ENCODE peak calls at places on chromosome 18, in ten cellular contexts. O is HepG2, L is stomach, U is HCT116, H is GM23338, S is sigmoid colon, K is K562, G is H1, F is prostate gland, W is transverse colon. A is an unnamed sample.

GRCh38 chr18:12296457-12296856 is 11.6 kb upstream of the TUBB6 start:
- DNase-seq in L (no peak), K (no peak), H (no peak), O (no peak), S (peak; percentile 50), W (no peak), G (no peak), F (no peak), U (no peak), A (peak; percentile 34)

GRCh38 chr18:48941672-48942071 is 9.1 kb downstream of the SMAD7 start:
- DNase-seq in L (no peak), U (no peak), W (no peak), H (no peak), K (no peak), G (no peak), O (no peak), F (no peak), S (no peak), A (no peak)

GRCh38 chr18:8443505-8443904 is 165.7 kb upstream of the RAB12 start:
- DNase-seq in L (no peak), O (no peak), W (no peak), H (no peak), U (no peak), S (no peak), K (no peak), F (no peak), G (no peak), A (no peak)

GRCh38 chr18:11808001-11808855 is 43.0 kb upstream of the CHMP1B start:
- DNase-seq in F (no peak), O (peak; percentile 52), U (peak; percentile 52), L (no peak), W (no peak), K (no peak), G (no peak), S (no peak), H (peak; percentile 90), A (no peak)

GRCh38 chr18:36153203-36153602 is 23.5 kb downstream of the ELP2 start:
- DNase-seq in W (no peak), F (no peak), O (peak; percentile 23), U (no peak), L (no peak), G (no peak), K (no peak), H (no peak), S (no peak), A (no peak)

GRCh38 chr18:31498450-31499156 is 626 bp downstream of the DSG2 start:
- DNase-seq in H (peak; percentile 40), G (no peak), U (no peak), W (peak; percentile 52), L (no peak), K (peak; percentile 56), F (peak; percentile 33), O (no peak), S (no peak), A (peak; percentile 80)

GRCh38 chr18:31243740-31244512 is 74.0 kb upstream of the DSG1 start:
- DNase-seq in U (peak; percentile 33), F (no peak), G (no peak), H (no peak), K (no peak), L (no peak), W (no peak), O (peak; percentile 97), S (no peak), A (no peak)

GRCh38 chr18:77096936-77097886 is 35.4 kb downstream of the MBP start:
- DNase-seq in F (no peak), W (no peak), G (no peak), U (no peak), L (no peak), K (no peak), O (no peak), H (peak; percentile 87), S (no peak), A (no peak)

GRCh38 chr18:63368611-63369010 is 1.6 kb upstream of the KDSR start:
- DNase-seq in O (no peak), H (no peak), U (no peak), F (no peak), S (no peak), L (no peak), W (no peak), K (no peak), G (no peak), A (no peak)

GRCh38 chr18:63367241-63367953 is 391 bp upstream of the KDSR start:
- DNase-seq in H (peak; percentile 96), U (peak; percentile 94), W (peak; percentile 94), S (peak; percentile 98), K (peak; percentile 86), L (peak; percentile 94), O (peak; percentile 94), F (peak; percentile 95), G (peak; percentile 83), A (peak; percentile 96)

GRCh38 chr18:63366991-63367240 is at the start of gene KDSR:
- DNase-seq in K (no peak), G (no peak), W (no peak), U (no peak), H (no peak), S (no peak), L (no peak), F (no peak), O (no peak), A (no peak)

GRCh38 chr18:63365909-63366269 is 1.1 kb downstream of the KDSR start:
- DNase-seq in G (no peak), S (no peak), W (peak; percentile 24), U (no peak), H (peak; percentile 36), K (peak; percentile 11), L (no peak), F (peak; percentile 5), O (no peak), A (no peak)

DNA sequence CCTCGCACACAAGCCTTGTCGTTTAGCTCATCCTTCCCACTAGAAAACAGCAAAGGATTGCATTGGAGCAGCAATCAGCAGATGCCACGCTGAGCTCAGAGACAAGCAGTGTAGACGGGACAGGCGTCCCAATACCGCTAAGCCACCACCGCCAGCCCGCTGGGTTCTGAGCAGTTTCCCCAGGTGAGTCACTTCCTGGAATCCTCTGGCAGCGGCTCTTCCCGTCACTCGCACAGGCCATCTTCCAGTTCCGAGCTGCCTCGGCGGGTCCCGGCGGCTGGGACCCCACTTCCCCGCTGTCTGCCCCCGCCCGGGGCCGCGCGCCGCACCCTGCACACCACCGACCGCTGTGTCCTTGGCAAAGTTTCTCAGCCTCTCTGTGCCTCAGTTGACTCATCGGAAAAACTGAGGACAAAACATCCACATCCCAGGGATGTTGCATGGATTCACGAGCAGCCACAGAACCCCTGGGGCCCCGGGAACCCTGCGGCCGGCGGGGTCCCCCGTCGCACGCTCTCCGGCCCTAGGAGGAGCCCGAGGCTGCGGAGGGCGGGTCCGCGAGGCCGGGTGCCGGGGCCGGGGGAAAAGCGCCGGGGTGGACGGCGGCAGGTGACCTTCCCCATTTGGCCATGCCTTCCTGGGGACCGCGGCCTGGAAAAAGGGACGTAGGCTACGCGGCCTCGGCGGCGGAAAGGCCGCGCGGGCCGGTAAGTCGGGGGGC is 576 bp downstream of the KDSR start:
- DNase-seq in L (peak; percentile 67), H (peak; percentile 73), O (peak; percentile 64), S (peak; percentile 80), K (peak; percentile 47), W (peak; percentile 77), U (peak; percentile 32), G (peak; percentile 34), F (peak; percentile 70), A (peak; percentile 80)
- TF ChIP-seq POLR2AphosphoS5 in L (no peak), H (no peak), O (no peak), S (peak; percentile 22), K (no peak), W (peak; percentile 52), U (peak; percentile 54), G (no peak), F (peak; percentile 52), A (no peak)

GRCh38 chr18:67282796-67283195 is 233.7 kb downstream of the DSEL start:
- DNase-seq in O (no peak), H (peak; percentile 28), W (no peak), G (no peak), K (no peak), U (no peak), S (no peak), L (no peak), F (no peak), A (no peak)

GRCh38 chr18:67280843-67281242 is 235.7 kb downstream of the DSEL start:
- DNase-seq in L (no peak), K (no peak), F (no peak), G (no peak), S (no peak), H (no peak), U (no peak), W (no peak), O (no peak), A (no peak)

GRCh38 chr18:67278984-67279383 is 237.5 kb downstream of the DSEL start:
- DNase-seq in F (no peak), W (no peak), H (no peak), O (no peak), G (no peak), U (no peak), S (no peak), K (no peak), L (no peak), A (no peak)

GRCh38 chr18:67285583-67285982 is 230.9 kb downstream of the DSEL start:
- DNase-seq in U (no peak), S (no peak), F (no peak), W (no peak), O (no peak), K (no peak), G (no peak), L (no peak), H (no peak), A (no peak)

GRCh38 chr18:67281746-67282145 is 234.8 kb downstream of the DSEL start:
- DNase-seq in K (no peak), O (no peak), W (no peak), U (no peak), L (no peak), G (no peak), S (no peak), F (no peak), H (no peak), A (no peak)
- TF ChIP-seq CTCF in K (no peak), O (no peak), W (no peak), U (no peak), L (no peak), G (no peak), S (no peak), F (no peak), H (no peak), A (no peak)

DNA sequence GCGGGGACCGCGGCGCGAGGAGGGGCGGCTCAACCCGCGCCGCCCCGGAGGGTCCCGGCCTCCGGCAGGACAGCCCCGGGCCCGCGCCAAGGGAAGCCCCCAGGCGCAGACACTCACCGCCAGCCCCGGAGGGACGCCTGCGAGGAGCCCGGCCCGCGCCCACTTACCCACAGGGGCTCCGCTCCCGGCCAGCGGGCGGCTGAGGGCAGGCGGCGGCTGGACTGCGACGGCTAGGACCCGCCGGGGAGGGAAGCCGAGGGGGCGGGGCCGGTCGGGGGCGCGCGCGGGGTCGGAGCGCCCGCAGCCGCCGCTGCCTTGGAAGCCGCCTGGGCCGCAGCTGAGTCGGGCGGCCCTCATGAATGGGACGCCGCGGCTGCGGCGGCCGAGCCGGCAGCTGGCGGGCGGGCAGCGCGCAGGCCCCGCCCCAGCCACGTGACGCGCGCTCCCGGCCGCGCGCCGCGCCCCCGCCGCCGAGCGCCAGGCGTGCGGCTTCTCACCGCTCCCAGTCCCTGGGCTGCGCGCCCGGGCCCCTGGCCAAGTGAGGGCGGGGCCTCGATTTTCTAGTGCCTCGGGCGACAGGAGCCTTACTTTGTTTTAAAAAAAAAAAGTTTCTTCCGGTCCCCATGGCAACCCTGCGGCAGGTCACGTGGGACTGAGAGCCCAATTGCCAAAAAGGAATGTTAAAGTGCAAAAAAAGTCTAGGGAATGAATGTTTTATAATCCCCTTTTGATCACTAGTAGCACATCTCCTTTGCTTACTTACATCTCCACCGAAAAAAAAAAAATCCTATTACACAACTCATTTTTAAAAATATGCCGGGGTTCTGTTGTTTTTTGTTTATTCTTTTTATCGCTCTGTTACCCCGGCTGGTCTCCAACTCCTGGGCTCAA is at the start of gene LPIN2:
- DNase-seq in K (peak; percentile 97), F (peak; percentile 95), O (peak; percentile 95), H (peak; percentile 98), U (peak; percentile 87), S (peak; percentile 99), W (peak; percentile 100), G (peak; percentile 84), L (peak; percentile 100), A (peak; percentile 99)
- TF ChIP-seq POLR2AphosphoS5 in K (peak; percentile 52), F (peak; percentile 76), O (no peak), H (peak; percentile 37), U (peak; percentile 68), S (no peak), W (peak; percentile 54), G (no peak), L (peak; percentile 79), A (peak; percentile 27)

GRCh38 chr18:47249602-47250001 is 1.9 kb downstream of the SKOR2 start:
- DNase-seq in S (no peak), L (no peak), U (no peak), F (no peak), K (no peak), H (no peak), O (no peak), W (no peak), G (no peak), A (no peak)

GRCh38 chr18:47246027-47246971 is 5.2 kb downstream of the SKOR2 start:
- DNase-seq in F (no peak), U (no peak), S (no peak), O (no peak), L (no peak), K (no peak), W (no peak), H (peak; percentile 51), G (no peak), A (no peak)

GRCh38 chr18:47248610-47249343 is 2.7 kb downstream of the SKOR2 start:
- DNase-seq in F (no peak), S (no peak), L (no peak), G (no peak), H (peak; percentile 76), O (no peak), U (no peak), K (no peak), W (no peak), A (no peak)

GRCh38 chr18:47247833-47248609 is 3.4 kb downstream of the SKOR2 start:
- DNase-seq in H (peak; percentile 45), G (no peak), S (no peak), W (no peak), O (no peak), K (no peak), U (no peak), L (no peak), F (no peak), A (no peak)

GRCh38 chr18:47247036-47247832 is 4.2 kb downstream of the SKOR2 start:
- DNase-seq in K (no peak), H (peak; percentile 71), F (no peak), S (no peak), G (no peak), L (no peak), O (no peak), U (no peak), W (no peak), A (no peak)
- TF ChIP-seq CTCF in K (no peak), H (peak; percentile 61), F (peak; percentile 9), S (no peak), G (peak; percentile 70), L (no peak), O (no peak), U (no peak), W (no peak), A (peak; percentile 39)

A was measured in suprapubic skin.